ENCODE peak calls at places on chromosomes 7 and 10, in eight cellular contexts. J is astrocyte of the cerebellum; O is heart left ventricle; R is CD8-positive, alpha-beta T cell; E is RWPE1; Y is activated T-cell treated with anti-CD3 and anti-CD28 coated beads, Interleukin-2, amount 50 U/mL, for 72 hours; N is AG04450; B is upper lobe of right lung. C is an unnamed sample.

GRCh38 chr7:26100940-26101339 is 51.1 kb upstream of the NFE2L3 start:
- DNase-seq in J (no peak), O (no peak), R (no peak), E (no peak), Y (no peak), N (no peak), B (no peak), C (no peak)

GRCh38 chr7:134750083-134751062 is 29.1 kb upstream of the CALD1 start:
- DNase-seq in J (no peak), O (peak; percentile 43), R (peak; percentile 77), E (no peak), Y (peak; percentile 81), N (no peak), B (no peak), C (peak; percentile 50)

GRCh38 chr10:84447701-84448400 is 119.5 kb downstream of the CCSER2 start:
- DNase-seq in J (no peak), O (peak; percentile 23), R (no peak), E (no peak), Y (no peak), N (no peak), B (no peak), C (no peak)

GRCh38 chr10:113169853-113170455 is 219.9 kb downstream of the TCF7L2 start:
- DNase-seq in J (no peak), O (no peak), R (no peak), E (no peak), Y (peak; percentile 31), N (no peak), B (no peak), C (peak; percentile 87)

GRCh38 chr10:106169241-106169640 is 995.3 kb downstream of the SORCS1 start:
- DNase-seq in J (no peak), O (no peak), R (no peak), E (no peak), Y (no peak), N (no peak), B (no peak), C (no peak)

GRCh38 chr7:45292481-45292880 is 134.9 kb downstream of the RAMP3 start:
- DNase-seq in J (peak; percentile 52), O (peak; percentile 30), R (no peak), E (no peak), Y (no peak), N (no peak), B (no peak), C (peak; percentile 74)

GRCh38 chr10:43689618-43689954 is 40.9 kb upstream of the ZNF32 start:
- DNase-seq in J (no peak), O (peak; percentile 73), R (no peak), E (peak; percentile 20), Y (peak; percentile 51), N (no peak), B (peak; percentile 87), C (no peak)

GRCh38 chr7:2048531-2048930 is 184.2 kb downstream of the MAD1L1 start:
- DNase-seq in J (no peak), O (no peak), R (no peak), E (no peak), Y (no peak), N (no peak), B (no peak), C (no peak)

GRCh38 chr7:17963281-17963680 is 23.0 kb upstream of the SNX13 start:
- DNase-seq in J (no peak), O (no peak), R (no peak), E (no peak), Y (no peak), N (peak; percentile 51), B (no peak), C (no peak)

GRCh38 chr7:23445326-23445725 is 25.0 kb downstream of the IGF2BP3 start:
- DNase-seq in J (no peak), O (no peak), R (no peak), E (no peak), Y (no peak), N (no peak), B (no peak), C (no peak)

C was measured in Jurkat, Clone E6-1.